ENCODE peak calls at places on chromosomes 3 and 15, in seven cellular contexts. O is transverse colon, X is HepG2, L is stomach, W is H1, S is GM12878, F is upper lobe of left lung. H is an unnamed sample.
A peak's percentile ranks its signal among the peaks of the same experiment; 100 is the strongest.

GRCh38 chr3:193732391-193732790 is 139.4 kb downstream of the OPA1 start:
- DNase-seq in O (no peak), X (peak; percentile 89), L (no peak), W (no peak), S (no peak), F (no peak), H (peak; percentile 66)

GRCh38 chr3:127320529-127321121 is 32.8 kb upstream of the PRR20G start:
- DNase-seq in O (no peak), X (no peak), L (no peak), W (no peak), S (no peak), F (no peak), H (peak; percentile 29)

GRCh38 chr15:66625974-66626373 is 60.2 kb upstream of the LCTL start:
- DNase-seq in O (no peak), X (no peak), L (no peak), W (no peak), S (no peak), F (no peak), H (no peak)

GRCh38 chr15:89654311-89654761 is 931 bp downstream of the KIF7 start:
- DNase-seq in O (no peak), X (no peak), L (no peak), W (no peak), S (no peak), F (no peak), H (no peak)

GRCh38 chr3:11717301-11717700 is 73.6 kb upstream of the VGLL4 start:
- DNase-seq in O (no peak), X (no peak), L (no peak), W (no peak), S (no peak), F (no peak), H (no peak)

GRCh38 chr15:89119489-89120478 is 31.5 kb downstream of the ABHD2 start:
- DNase-seq in O (no peak), X (peak; percentile 51), L (no peak), W (no peak), S (no peak), F (no peak), H (no peak)

GRCh38 chr15:37223089-37223488 is 122.7 kb upstream of the MEIS2 start:
- DNase-seq in O (no peak), X (no peak), L (no peak), W (no peak), S (no peak), F (no peak), H (no peak)

GRCh38 chr3:188687389-188687788 is 484.4 kb upstream of the TPRG1 start:
- DNase-seq in O (no peak), X (no peak), L (no peak), W (no peak), S (no peak), F (no peak), H (no peak)

GRCh38 chr3:136042608-136043221 is 77.2 kb downstream of the PPP2R3A start:
- DNase-seq in O (no peak), X (peak; percentile 35), L (no peak), W (no peak), S (no peak), F (no peak), H (no peak)

GRCh38 chr15:67097893-67098740 is 32.7 kb downstream of the SMAD3 start:
- DNase-seq in O (peak; percentile 48), X (no peak), L (peak; percentile 71), W (no peak), S (no peak), F (no peak), H (no peak)

GRCh38 chr15:75192307-75192706 is 9.4 kb upstream of the C15orf39 start:
- DNase-seq in O (no peak), X (no peak), L (no peak), W (no peak), S (no peak), F (no peak), H (no peak)

GRCh38 chr3:144018776-144019175 is 47.2 kb downstream of the DIPK2A start:
- DNase-seq in O (no peak), X (no peak), L (no peak), W (no peak), S (no peak), F (no peak), H (no peak)

GRCh38 chr3:113649169-113649833 is 47.1 kb downstream of the USF3 start:
- DNase-seq in O (no peak), X (no peak), L (no peak), W (no peak), S (no peak), F (no peak), H (no peak)

DNA sequence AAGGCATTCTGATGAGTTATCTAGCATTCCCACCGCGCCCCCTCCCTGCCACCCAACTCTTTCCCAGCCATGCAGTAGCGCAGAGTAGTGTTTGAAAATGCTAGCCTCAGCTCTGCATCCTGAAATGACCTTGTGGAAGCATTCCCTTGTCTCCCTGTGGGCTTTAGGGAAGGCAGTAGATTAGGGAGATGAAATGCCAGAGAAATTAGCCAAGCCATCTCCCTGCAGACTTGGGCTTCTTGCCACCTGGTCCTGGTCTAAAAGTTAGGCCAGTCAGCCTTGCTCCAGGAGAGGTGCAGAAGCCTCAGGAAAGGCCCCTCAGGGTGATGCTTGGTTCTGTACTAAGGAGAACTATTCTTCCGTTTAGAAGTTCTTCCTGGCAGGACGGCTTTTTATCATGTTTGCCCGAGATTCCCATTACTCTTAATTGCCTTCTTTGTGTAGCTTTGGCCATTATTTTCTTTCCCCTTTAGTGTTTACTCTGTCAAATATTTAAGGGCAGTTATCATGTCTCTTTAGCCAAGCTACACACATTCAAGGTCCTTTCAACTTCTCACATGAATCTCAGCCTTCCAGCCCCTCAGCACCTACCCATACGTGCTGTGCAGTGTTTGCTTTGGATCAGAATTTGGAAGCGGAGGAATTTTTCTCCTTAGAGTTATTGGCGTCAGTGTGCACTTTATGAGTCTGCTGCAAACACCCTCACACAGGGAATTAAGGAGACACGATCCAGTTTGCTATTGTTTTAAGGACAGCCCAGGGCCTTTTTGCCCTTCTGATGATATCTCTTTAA is 231.4 kb downstream of the CACNA2D3 start:
- DNase-seq in O (no peak), X (no peak), L (no peak), W (no peak), S (no peak), F (no peak), H (no peak)
- TF ChIP-seq POLR2AphosphoS5 in O (no peak), X (no peak), L (no peak), W (no peak), S (no peak), F (no peak), H (no peak)

GRCh38 chr15:99307735-99308134 is 56.5 kb downstream of the LRRC28 start:
- DNase-seq in O (no peak), X (no peak), L (no peak), W (no peak), S (no peak), F (no peak), H (no peak)

GRCh38 chr15:99306694-99307338 is 55.5 kb downstream of the LRRC28 start:
- DNase-seq in O (no peak), X (peak; percentile 50), L (peak; percentile 29), W (no peak), S (no peak), F (no peak), H (no peak)

GRCh38 chr15:99312794-99313193 is 61.5 kb downstream of the LRRC28 start:
- DNase-seq in O (no peak), X (no peak), L (no peak), W (no peak), S (no peak), F (no peak), H (no peak)

GRCh38 chr15:99312228-99312627 is 60.9 kb downstream of the LRRC28 start:
- DNase-seq in O (no peak), X (no peak), L (no peak), W (no peak), S (no peak), F (no peak), H (no peak)

GRCh38 chr15:99310745-99311144 is 59.5 kb downstream of the LRRC28 start:
- DNase-seq in O (no peak), X (no peak), L (no peak), W (no peak), S (no peak), F (no peak), H (no peak)
- TF ChIP-seq EP300 in O (no peak), X (no peak), L (no peak), W (no peak), S (no peak), F (no peak), H (no peak)

GRCh38 chr15:25675396-25675795 is 187.7 kb downstream of the ATP10A start:
- DNase-seq in O (no peak), X (no peak), L (no peak), W (no peak), S (no peak), F (no peak), H (no peak)

GRCh38 chr15:25676070-25676469 is 187.1 kb downstream of the ATP10A start:
- DNase-seq in O (no peak), X (no peak), L (no peak), W (no peak), S (no peak), F (no peak), H (no peak)

GRCh38 chr15:25673972-25674371 is 189.2 kb downstream of the ATP10A start:
- DNase-seq in O (no peak), X (no peak), L (no peak), W (no peak), S (no peak), F (no peak), H (no peak)

GRCh38 chr15:25673351-25673750 is 189.8 kb downstream of the ATP10A start:
- DNase-seq in O (no peak), X (no peak), L (no peak), W (no peak), S (no peak), F (no peak), H (no peak)

DNA sequence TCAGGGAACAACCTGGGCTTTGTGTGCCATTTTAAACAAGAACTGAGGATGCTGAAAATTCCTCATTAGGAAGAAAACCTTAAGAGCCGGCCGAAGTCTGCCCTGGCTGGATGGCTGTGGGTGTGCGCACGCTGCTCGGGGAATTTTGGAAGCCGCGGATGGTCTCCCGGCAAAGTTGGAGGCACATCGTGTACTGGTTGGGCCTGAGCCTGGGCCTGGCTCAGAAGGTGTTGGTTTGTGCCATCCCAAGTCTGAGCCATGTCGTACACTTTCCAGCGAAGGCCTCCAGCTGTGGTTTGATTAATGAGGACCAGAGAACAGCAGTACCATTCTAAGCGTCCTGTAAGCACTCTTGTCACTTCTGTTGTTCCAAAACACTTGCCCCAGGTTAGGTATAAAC is 188.2 kb downstream of the ATP10A start:
- DNase-seq in O (peak; percentile 10), X (no peak), L (no peak), W (no peak), S (no peak), F (peak; percentile 39), H (peak; percentile 94)
- TF ChIP-seq POLR2AphosphoS5 in O (no peak), X (no peak), L (peak; percentile 92), W (no peak), S (no peak), F (no peak), H (peak; percentile 90)

DNA sequence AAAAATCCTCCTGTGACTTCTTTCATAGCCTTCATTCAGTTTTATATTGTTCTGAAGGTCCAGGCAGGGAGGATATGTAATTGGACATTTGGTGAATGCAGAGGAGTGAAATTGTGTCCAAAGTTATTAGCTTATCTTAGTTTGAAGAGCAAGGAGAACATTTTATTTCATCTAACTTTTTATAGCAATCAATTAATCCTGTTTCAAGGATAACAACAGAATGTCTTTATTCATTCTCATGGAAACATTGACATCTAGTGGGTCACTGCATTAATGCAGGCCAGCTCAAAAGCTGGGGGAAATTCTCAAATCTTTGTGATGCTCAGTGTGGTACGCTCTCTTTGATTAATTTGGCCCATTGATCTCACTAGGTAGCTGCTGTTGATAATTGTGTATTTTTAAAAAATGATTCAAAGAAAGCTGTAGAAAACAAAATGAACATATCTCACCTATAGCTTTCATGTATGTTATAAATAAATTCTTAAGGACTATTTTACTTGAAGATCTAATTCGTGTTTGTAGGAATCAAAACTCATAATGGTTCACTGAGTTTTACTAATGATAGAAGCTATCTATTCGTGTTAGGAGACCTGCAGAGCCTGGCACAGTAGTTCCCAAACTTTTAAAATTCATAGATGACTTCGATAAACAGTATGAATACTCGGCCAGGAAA is 150.8 kb upstream of the KCNMB2 start:
- DNase-seq in O (no peak), X (peak; percentile 1), L (no peak), W (peak; percentile 50), S (no peak), F (no peak), H (no peak)
- TF ChIP-seq EP300 in O (no peak), X (no peak), L (no peak), W (no peak), S (no peak), F (no peak), H (no peak)